ENCODE peak calls at places on chromosomes 11 and 22, in seven cellular contexts. P, Z, U, Y, S, V and N are unnamed samples.

GRCh38 chr11:82858133-82858532 is 42.1 kb downstream of the PRCP start:
- DNase-seq in P (no peak), Z (no peak), U (no peak), Y (no peak), S (no peak), V (no peak), N (no peak)

GRCh38 chr11:86938900-86939880 is 16.0 kb downstream of the FZD4 start:
- DNase-seq in P (no peak), Z (no peak), U (no peak), Y (peak), S (peak), V (no peak), N (peak)

GRCh38 chr22:20577045-20577444 is 69.6 kb downstream of the MED15 start:
- DNase-seq in P (no peak), Z (no peak), U (no peak), Y (no peak), S (no peak), V (no peak), N (no peak)

GRCh38 chr11:124277207-124277606 is 21.0 kb downstream of the OR8G5 start:
- DNase-seq in P (no peak), Z (no peak), U (no peak), Y (no peak), S (no peak), V (no peak), N (no peak)

GRCh38 chr11:113322158-113322557 is 7.8 kb downstream of the TTC12 start:
- DNase-seq in P (no peak), Z (no peak), U (no peak), Y (no peak), S (no peak), V (no peak), N (no peak)

GRCh38 chr22:33350961-33351360 is 292.8 kb upstream of the SYN3 start:
- DNase-seq in P (no peak), Z (no peak), U (no peak), Y (no peak), S (no peak), V (no peak), N (no peak)

GRCh38 chr11:79439430-79439892 is 1.4 kb downstream of the TENM4 start:
- DNase-seq in P (peak), Z (peak), U (no peak), Y (peak), S (no peak), V (no peak), N (no peak)

GRCh38 chr11:75781296-75781695 is 12.7 kb downstream of the DGAT2 start:
- DNase-seq in P (no peak), Z (no peak), U (no peak), Y (no peak), S (no peak), V (no peak), N (no peak)

GRCh38 chr11:94067010-94067409 is 45.9 kb downstream of the HEPHL1 start:
- DNase-seq in P (no peak), Z (no peak), U (no peak), Y (no peak), S (no peak), V (no peak), N (no peak)

GRCh38 chr22:23458663-23459541 is 121.2 kb downstream of the IGLL1 start:
- DNase-seq in P (no peak), Z (no peak), U (no peak), Y (no peak), S (no peak), V (no peak), N (no peak)

GRCh38 chr11:131889760-131890620 is 519.6 kb downstream of the NTM start:
- DNase-seq in P (no peak), Z (peak), U (no peak), Y (no peak), S (no peak), V (no peak), N (no peak)

GRCh38 chr11:65868076-65868667 is 4.4 kb downstream of the EFEMP2 start:
- DNase-seq in P (no peak), Z (peak), U (no peak), Y (no peak), S (no peak), V (no peak), N (no peak)

GRCh38 chr11:126226334-126227084 is 14.9 kb downstream of the FAM118B start:
- DNase-seq in P (no peak), Z (no peak), U (no peak), Y (no peak), S (no peak), V (no peak), N (no peak)

GRCh38 chr11:106482920-106483761 is 405.7 kb downstream of the AASDHPPT start:
- DNase-seq in P (no peak), Z (no peak), U (peak), Y (peak), S (no peak), V (no peak), N (no peak)